ENCODE peak calls at places on chromosome 19, in nine cellular contexts. J, K, C, P, U, Y, R, O and G are unnamed samples. For H3K4me1, the result is how much of the 10 kb centered on the place peaks cover.

GRCh38 chr19:51183629-51184028 is 41.3 kb upstream of the CD33 start:
- DNase-seq in J (no peak), K (no peak), C (no peak), P (no peak), U (no peak), Y (no peak), R (no peak), O (no peak), G (no peak)

GRCh38 chr19:34494601-34495000 is 13.0 kb downstream of the WTIP start:
- DNase-seq in J (no peak), K (no peak), C (no peak), P (no peak), U (no peak), Y (no peak), R (no peak), O (no peak), G (no peak)

GRCh38 chr19:49988433-49988832 is 27.5 kb upstream of the SIGLEC11 start:
- DNase-seq in J (peak), K (no peak), C (no peak), P (no peak), U (no peak), Y (no peak), R (no peak), O (no peak), G (no peak)

GRCh38 chr19:14871619-14872230 is 14.2 kb downstream of the OR7A17 start:
- DNase-seq in J (no peak), K (no peak), C (peak), P (no peak), U (no peak), Y (no peak), R (no peak), O (no peak), G (no peak)

GRCh38 chr19:38664503-38665211 is 17.2 kb downstream of the ACTN4 start:
- DNase-seq in J (no peak), K (no peak), C (no peak), P (no peak), U (no peak), Y (no peak), R (no peak), O (no peak), G (no peak)

GRCh38 chr19:18967358-18968146 is 26.5 kb upstream of the HOMER3 start:
- DNase-seq in J (peak), K (peak), C (no peak), P (peak), U (peak), Y (no peak), R (peak), O (peak), G (peak)

GRCh38 chr19:39199025-39199424 is 2.3 kb downstream of the NCCRP1 start:
- DNase-seq in J (peak), K (peak), C (no peak), P (no peak), U (no peak), Y (peak), R (peak), O (no peak), G (no peak)

GRCh38 chr19:38264486-38265212 is at the start of gene SPINT2:
- DNase-seq in J (no peak), K (no peak), C (peak), P (peak), U (no peak), Y (no peak), R (no peak), O (peak), G (no peak)

GRCh38 chr19:55606817-55607216 is 1.4 kb downstream of the ZNF865 start:
- DNase-seq in J (no peak), K (no peak), C (no peak), P (no peak), U (no peak), Y (no peak), R (no peak), O (no peak), G (no peak)

GRCh38 chr19:12656899-12657571 is 9.5 kb downstream of the MAN2B1 start:
- DNase-seq in J (no peak), K (peak), C (no peak), P (no peak), U (no peak), Y (no peak), R (no peak), O (no peak), G (no peak)
- H3K4me3 ChIP-seq in J (no peak), K (no peak), C (no peak), P (no peak), U (no peak), Y (no peak), R (no peak), O (no peak), G (no peak)

GRCh38 chr19:58382997-58383603 is 2.3 kb upstream of the ZNF837 start:
- DNase-seq in J (no peak), K (no peak), C (no peak), P (peak), U (no peak), Y (no peak), R (no peak), O (no peak), G (no peak)
- H3K4me1 ChIP-seq in J (under half), K (under half), C (under half), P (under half), U (under half), Y (under half), R (half or more), O (under half), G (under half)

GRCh38 chr19:3970808-3971598 is at the start of gene DAPK3:
- DNase-seq in J (peak), K (peak), C (peak), P (peak), U (peak), Y (peak), R (peak), O (peak), G (peak)

GRCh38 chr19:3968556-3969434 is 2.1 kb downstream of the DAPK3 start:
- DNase-seq in J (peak), K (peak), C (peak), P (peak), U (peak), Y (peak), R (peak), O (peak), G (peak)

GRCh38 chr19:3970313-3970807 is 539 bp downstream of the DAPK3 start:
- DNase-seq in J (no peak), K (peak), C (no peak), P (no peak), U (no peak), Y (no peak), R (no peak), O (no peak), G (no peak)

GRCh38 chr19:3966051-3967017 is 4.6 kb downstream of the DAPK3 start:
- DNase-seq in J (no peak), K (peak), C (no peak), P (no peak), U (no peak), Y (no peak), R (peak), O (no peak), G (no peak)

GRCh38 chr19:3969435-3970312 is 1.2 kb downstream of the DAPK3 start:
- DNase-seq in J (peak), K (peak), C (peak), P (no peak), U (peak), Y (no peak), R (peak), O (no peak), G (peak)
- TF ChIP-seq CTCF in J (peak), K (no peak), C (no peak), P (no peak), U (peak), Y (peak), R (no peak), O (no peak), G (peak)

DNA sequence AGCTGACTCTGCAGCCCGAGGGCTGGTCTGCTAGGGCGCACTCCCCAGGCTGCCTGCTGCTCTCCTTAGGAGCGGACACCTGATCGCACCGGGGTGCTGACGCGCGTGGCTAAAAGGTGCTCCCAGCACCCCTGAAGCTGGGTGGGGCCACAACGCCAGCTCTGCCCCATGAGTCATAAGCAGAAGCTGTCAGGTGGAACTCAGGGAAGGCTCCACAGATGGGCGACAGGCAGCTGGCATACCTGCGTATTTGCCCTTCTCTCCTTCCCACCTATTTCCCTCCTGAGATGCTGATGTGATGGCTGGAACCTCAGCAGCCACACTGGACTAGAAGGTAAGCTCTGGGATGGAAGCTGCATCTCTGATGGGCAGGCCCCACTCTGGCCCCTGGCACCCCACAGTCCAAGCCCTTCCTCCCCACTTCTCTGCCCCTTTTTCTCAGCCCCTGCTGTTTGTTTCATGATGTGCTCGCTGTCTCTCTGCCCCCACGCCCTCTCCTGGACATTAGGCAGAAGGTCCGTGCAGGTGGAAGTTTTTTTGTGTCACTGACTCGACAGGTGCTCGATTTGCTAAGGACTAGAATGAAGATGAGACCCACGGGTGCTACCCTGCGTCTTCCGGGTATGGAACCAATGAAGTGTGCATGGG is 30.3 kb upstream of the CACTIN start:
- DNase-seq in J (no peak), K (no peak), C (no peak), P (no peak), U (no peak), Y (no peak), R (no peak), O (no peak), G (no peak)
- H3K4me3 ChIP-seq in J (no peak), K (no peak), C (no peak), P (no peak), U (no peak), Y (no peak), R (no peak), O (no peak), G (no peak)

GRCh38 chr19:6071840-6072239 is 38.5 kb downstream of the RFX2 start:
- DNase-seq in J (no peak), K (no peak), C (no peak), P (no peak), U (no peak), Y (no peak), R (no peak), O (no peak), G (no peak)
- H3K4me1 ChIP-seq in J (under half), K (under half), C (under half), P (under half), U (under half), Y (under half), R (under half), O (under half), G (under half)

GRCh38 chr19:29519931-29520330 is 5.9 kb upstream of the VSTM2B start:
- DNase-seq in J (no peak), K (no peak), C (no peak), P (peak), U (no peak), Y (no peak), R (no peak), O (no peak), G (no peak)

GRCh38 chr19:29517412-29517811 is 8.4 kb upstream of the VSTM2B start:
- DNase-seq in J (no peak), K (no peak), C (no peak), P (peak), U (no peak), Y (no peak), R (no peak), O (no peak), G (no peak)

GRCh38 chr19:29517946-29518345 is 7.8 kb upstream of the VSTM2B start:
- DNase-seq in J (no peak), K (no peak), C (no peak), P (peak), U (no peak), Y (no peak), R (no peak), O (no peak), G (no peak)

GRCh38 chr19:29520390-29520789 is 5.4 kb upstream of the VSTM2B start:
- DNase-seq in J (no peak), K (no peak), C (no peak), P (peak), U (no peak), Y (no peak), R (no peak), O (no peak), G (no peak)

GRCh38 chr19:29519146-29519545 is 6.6 kb upstream of the VSTM2B start:
- DNase-seq in J (no peak), K (no peak), C (no peak), P (peak), U (no peak), Y (no peak), R (no peak), O (no peak), G (no peak)
- TF ChIP-seq CTCF in J (no peak), K (no peak), C (no peak), P (no peak), U (no peak), Y (no peak), R (no peak), O (no peak), G (no peak)